ENCODE peak calls at places on chromosomes 11 and 22, in seven cellular contexts. P is A549, Y is WTC11, Q is NB4, K is endothelial cell of umbilical vein, G is HepG2, R is SK-N-SH. X is an unnamed sample.

GRCh38 chr11:122642472-122642922 is 13.0 kb upstream of the UBASH3B start:
- DNase-seq in P (peak; percentile 95), Q (no peak), Y (no peak), R (no peak), K (peak; percentile 60), G (peak; percentile 94), X (peak; percentile 65)

GRCh38 chr11:120256779-120257178 is 16.8 kb downstream of the POU2F3 start:
- DNase-seq in G (no peak), K (no peak), P (no peak), R (no peak), Y (no peak), Q (no peak), X (no peak)

GRCh38 chr11:82995754-82996398 is 75.8 kb downstream of the RAB30 start:
- DNase-seq in P (no peak), R (no peak), Y (no peak), G (no peak), K (no peak), Q (no peak), X (no peak)

GRCh38 chr11:85123752-85124231 is 503.4 kb downstream of the DLG2 start:
- DNase-seq in G (no peak), R (no peak), Y (no peak), P (peak; percentile 4), Q (peak; percentile 25), K (no peak), X (no peak)

GRCh38 chr11:59206635-59207034 is 6.1 kb downstream of the MPEG1 start:
- DNase-seq in G (peak; percentile 42), K (peak; percentile 41), P (peak; percentile 50), R (peak; percentile 34), Y (peak; percentile 58), Q (peak; percentile 45), X (peak; percentile 21)

GRCh38 chr11:134418119-134418840 is 6.2 kb upstream of the B3GAT1 start:
- DNase-seq in P (peak; percentile 3), G (no peak), Y (peak; percentile 13), Q (peak; percentile 29), R (peak; percentile 63), K (peak; percentile 2), X (no peak)

GRCh38 chr11:6251990-6252473 is 7.6 kb upstream of the CCKBR start:
- DNase-seq in Y (no peak), P (no peak), R (no peak), K (peak; percentile 22), Q (no peak), G (no peak), X (no peak)

GRCh38 chr11:125460275-125460674 is 35.8 kb downstream of the FEZ1 start:
- DNase-seq in Y (no peak), G (no peak), Q (no peak), R (no peak), P (no peak), K (no peak), X (no peak)

GRCh38 chr11:129460714-129461113 is 85.1 kb downstream of the BARX2 start:
- DNase-seq in K (no peak), G (peak; percentile 53), Q (no peak), Y (no peak), R (no peak), P (no peak), X (no peak)

GRCh38 chr11:11280826-11281225 is 72.2 kb downstream of the CSNK2A3 start:
- DNase-seq in Y (no peak), Q (no peak), R (no peak), K (no peak), G (no peak), P (no peak), X (no peak)

GRCh38 chr11:28231475-28231874 is 123.3 kb downstream of the METTL15 start:
- DNase-seq in Y (no peak), R (no peak), K (no peak), Q (no peak), G (no peak), P (peak; percentile 7), X (no peak)

GRCh38 chr11:75428301-75428724 is 4.7 kb downstream of the KLHL35 start:
- DNase-seq in G (peak; percentile 85), Y (peak; percentile 85), P (no peak), R (peak; percentile 99), Q (peak; percentile 95), K (peak; percentile 96), X (no peak)

GRCh38 chr22:47164514-47165337 is 402.3 kb downstream of the TBC1D22A start:
- DNase-seq in G (peak; percentile 71), R (no peak), P (no peak), Q (no peak), Y (no peak), K (peak; percentile 59), X (no peak)

GRCh38 chr11:86816251-86816726 is 15.9 kb downstream of the PRSS23 start:
- DNase-seq in G (no peak), P (peak; percentile 72), K (peak; percentile 93), R (no peak), Y (no peak), Q (no peak), X (no peak)

GRCh38 chr11:112470355-112470754 is 209.7 kb upstream of the PLET1 start:
- DNase-seq in Q (no peak), P (no peak), Y (no peak), K (no peak), G (no peak), R (no peak), X (no peak)

DNA sequence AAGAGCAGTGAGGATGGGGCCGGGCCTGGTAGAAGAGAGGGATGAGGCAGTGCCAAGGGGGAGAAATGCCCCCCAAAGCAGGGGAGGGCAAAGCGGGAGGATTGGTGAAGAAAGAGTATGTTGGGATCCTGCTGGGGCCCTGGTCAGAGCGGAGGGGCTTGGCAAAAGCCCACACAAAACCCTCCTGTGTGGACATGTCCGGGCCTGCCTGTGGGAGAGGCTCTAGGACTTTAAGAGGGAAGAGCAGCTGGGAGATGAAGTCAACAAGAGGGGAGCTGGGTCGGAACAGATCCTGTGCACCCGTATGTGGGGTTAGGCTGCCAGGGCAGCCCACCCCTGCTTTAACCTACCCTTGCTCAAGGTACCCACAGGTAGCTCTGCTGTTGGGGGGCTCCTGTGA is 25.8 kb downstream of the ART5 start:
- DNase-seq in R (no peak), Q (no peak), Y (no peak), P (no peak), K (no peak), G (no peak), X (no peak)
- TF ChIP-seq MAX in R (no peak), Q (no peak), Y (no peak), P (no peak), K (no peak), G (no peak), X (no peak)

GRCh38 chr11:69120096-69120875 is 35.4 kb upstream of the SMIM38 start:
- DNase-seq in Q (no peak), P (no peak), R (no peak), Y (no peak), K (no peak), G (no peak), X (no peak)
- TF ChIP-seq MAX in Q (no peak), P (no peak), R (no peak), Y (no peak), K (no peak), G (no peak), X (no peak)

GRCh38 chr11:1104411-1105182 is 29.9 kb downstream of the MUC2 start:
- DNase-seq in K (no peak), Y (no peak), G (no peak), R (no peak), Q (no peak), P (no peak), X (no peak)
- TF ChIP-seq MAX in K (no peak), Y (no peak), G (no peak), R (no peak), Q (no peak), P (no peak), X (no peak)

GRCh38 chr11:116606060-116606459 is 166.7 kb downstream of the BUD13 start:
- DNase-seq in G (no peak), K (no peak), Q (no peak), Y (no peak), P (no peak), R (peak; percentile 51), X (no peak)

GRCh38 chr11:116611998-116612620 is 160.7 kb downstream of the BUD13 start:
- DNase-seq in Q (no peak), G (no peak), R (no peak), P (no peak), Y (no peak), K (no peak), X (no peak)

GRCh38 chr11:116613201-116613910 is 159.4 kb downstream of the BUD13 start:
- DNase-seq in R (no peak), G (no peak), P (no peak), K (no peak), Y (no peak), Q (no peak), X (no peak)

GRCh38 chr11:116607027-116607426 is 165.8 kb downstream of the BUD13 start:
- DNase-seq in Y (no peak), G (no peak), P (no peak), K (no peak), R (no peak), Q (peak; percentile 18), X (no peak)

GRCh38 chr11:116610190-116610589 is 162.6 kb downstream of the BUD13 start:
- DNase-seq in K (no peak), R (no peak), G (no peak), Q (no peak), P (no peak), Y (no peak), X (no peak)
- TF ChIP-seq MAX in K (no peak), R (no peak), G (no peak), Q (no peak), P (no peak), Y (no peak), X (no peak)

X was measured in HCT116.